ENCODE peak calls at places on chromosomes 7 and 10, in eight cellular contexts. V, S, J, W, Z, H, R and G are unnamed samples.

GRCh38 chr10:110802090-110802489 is 69.6 kb upstream of the PDCD4 start:
- DNase-seq in S (no peak), J (no peak), R (no peak), Z (no peak), W (no peak), H (no peak), V (no peak), G (no peak)

GRCh38 chr7:1430056-1430845 is 29.0 kb downstream of the MICALL2 start:
- DNase-seq in W (no peak), S (no peak), Z (no peak), J (no peak), R (no peak), V (no peak), H (no peak), G (no peak)

GRCh38 chr10:124294811-124295770 is 123.6 kb downstream of the OAT start:
- DNase-seq in Z (no peak), J (no peak), V (no peak), W (no peak), H (no peak), S (no peak), R (no peak), G (no peak)

GRCh38 chr7:2032030-2032875 is 200.5 kb downstream of the MAD1L1 start:
- DNase-seq in V (no peak), J (no peak), W (no peak), H (no peak), Z (no peak), R (no peak), S (no peak), G (peak; percentile 74)

GRCh38 chr7:135236727-135237126 is 3.1 kb downstream of the STRA8 start:
- DNase-seq in R (peak; percentile 64), V (no peak), W (no peak), H (no peak), Z (peak; percentile 73), S (no peak), J (no peak), G (no peak)

GRCh38 chr10:24822557-24822956 is 98.9 kb upstream of the ARHGAP21 start:
- DNase-seq in R (peak; percentile 57), J (peak; percentile 57), V (no peak), Z (peak; percentile 8), S (no peak), H (no peak), W (no peak), G (no peak)

GRCh38 chr10:47255033-47255813 is 44.8 kb upstream of the GDF10 start:
- DNase-seq in S (no peak), H (no peak), W (no peak), Z (no peak), V (no peak), R (no peak), J (no peak), G (no peak)

GRCh38 chr7:157755741-157756140 is 418.9 kb downstream of the DNAJB6 start:
- DNase-seq in R (no peak), V (no peak), S (no peak), J (no peak), H (no peak), Z (no peak), W (no peak), G (no peak)

GRCh38 chr7:66374141-66374540 is 169.0 kb downstream of the TPST1 start:
- DNase-seq in W (no peak), S (no peak), V (no peak), J (no peak), R (no peak), Z (no peak), H (no peak), G (peak; percentile 3)

GRCh38 chr10:83881647-83882046 is 257.7 kb upstream of the GHITM start:
- DNase-seq in J (no peak), R (no peak), Z (no peak), W (no peak), V (peak; percentile 67), S (no peak), H (no peak), G (no peak)

GRCh38 chr10:93113042-93113441 is 39.3 kb downstream of the CYP26A1 start:
- DNase-seq in Z (no peak), R (no peak), S (no peak), V (no peak), H (no peak), W (no peak), J (no peak), G (no peak)

GRCh38 chr7:151060416-151061234 is 1.2 kb downstream of the SLC4A2 start:
- DNase-seq in S (no peak), V (peak; percentile 31), H (peak; percentile 23), J (peak; percentile 47), R (no peak), Z (no peak), W (no peak), G (no peak)

GRCh38 chr7:110645616-110646015 is 445.3 kb upstream of the LRRN3 start:
- DNase-seq in S (no peak), Z (no peak), R (no peak), H (no peak), J (no peak), W (no peak), V (no peak), G (no peak)

GRCh38 chr10:45470098-45471012 is 96.3 kb downstream of the ALOX5 start:
- DNase-seq in H (no peak), W (no peak), S (no peak), V (no peak), J (peak; percentile 69), R (peak; percentile 39), Z (no peak), G (no peak)

GRCh38 chr7:322111-322671 is 32.2 kb downstream of the FOXL3 start:
- DNase-seq in V (peak; percentile 44), W (peak; percentile 94), R (peak; percentile 94), Z (peak; percentile 79), S (peak; percentile 81), J (peak; percentile 90), H (peak; percentile 4), G (no peak)